ENCODE peak calls at places on chromosomes 7 and 10, in five cellular contexts. R is NCI-H2029 treated with DMSO at 0.1 percent for 48 hours; F is NCI-H1048; S is NCI-H345; D is stimulated activated CD4-positive, alpha-beta T cell treated with anti-CD3 and anti-CD28 coated beads, Interleukin-1b, Interleukin-23, amount 100 ng/mL, for 48 hours. N is an unnamed sample.

GRCh38 chr7:38368191-38368605 is 94.8 kb upstream of the TARP start:
- DNase-seq in R (peak), F (peak), S (peak), D (peak), N (peak)

GRCh38 chr7:129925416-129926002 is 27.3 kb downstream of the UBE2H start:
- DNase-seq in R (no peak), F (no peak), S (no peak), D (no peak), N (no peak)

GRCh38 chr10:61301560-61301959 is 151.6 kb downstream of the TMEM26 start:
- DNase-seq in R (no peak), F (no peak), S (no peak), D (no peak), N (no peak)

GRCh38 chr10:133091316-133091715 is 3.6 kb downstream of the ADGRA1 start:
- DNase-seq in R (no peak), F (no peak), S (no peak), D (no peak), N (no peak)

GRCh38 chr7:117110480-117111315 is 157.4 kb downstream of the ST7 start:
- DNase-seq in R (no peak), F (no peak), S (peak), D (peak), N (peak)

GRCh38 chr10:124523301-124523871 is 61.8 kb downstream of the LHPP start:
- DNase-seq in R (no peak), F (no peak), S (no peak), D (no peak), N (no peak)

GRCh38 chr7:122337011-122337410 is 32.5 kb upstream of the FEZF1 start:
- DNase-seq in R (no peak), F (no peak), S (no peak), D (no peak), N (peak)

GRCh38 chr10:19120381-19120908 is 71.8 kb downstream of the MALRD1 start:
- DNase-seq in R (no peak), F (no peak), S (no peak), D (no peak), N (no peak)

GRCh38 chr7:135743907-135744789 is 4.5 kb downstream of the FAM180A start:
- DNase-seq in R (no peak), F (no peak), S (no peak), D (no peak), N (peak)

GRCh38 chr7:128791121-128791967 is 424 bp upstream of the CCDC136 start:
- DNase-seq in R (no peak), F (peak), S (peak), D (peak), N (peak)

GRCh38 chr7:130994378-130995115 is 260.5 kb upstream of the KLF14 start:
- DNase-seq in R (no peak), F (no peak), S (no peak), D (no peak), N (no peak)

GRCh38 chr7:113285411-113285810 is 167.1 kb upstream of the SMIM30 start:
- DNase-seq in R (no peak), F (no peak), S (no peak), D (no peak), N (no peak)

GRCh38 chr7:90409667-90410066 is 6.4 kb downstream of the CLDN12 start:
- DNase-seq in R (no peak), F (no peak), S (no peak), D (no peak), N (no peak)

GRCh38 chr10:45809829-45810228 is 37.5 kb downstream of the AGAP4 start:
- DNase-seq in R (no peak), F (no peak), S (no peak), D (no peak), N (no peak)

GRCh38 chr10:73774637-73775036 is 7.2 kb upstream of the CHCHD1 start:
- DNase-seq in R (no peak), F (no peak), S (no peak), D (no peak), N (peak)

GRCh38 chr7:100087055-100087750 is 1.6 kb upstream of the COPS6 start:
- DNase-seq in R (no peak), F (no peak), S (no peak), D (no peak), N (no peak)

GRCh38 chr7:98418271-98418635 is 17.4 kb upstream of the BAIAP2L1 start:
- DNase-seq in R (no peak), F (no peak), S (no peak), D (no peak), N (no peak)

GRCh38 chr7:150631866-150632864 is at the start of gene GIMAP6:
- DNase-seq in R (no peak), F (no peak), S (no peak), D (peak), N (no peak)

GRCh38 chr7:37514520-37514919 is 65.9 kb upstream of the ELMO1 start:
- DNase-seq in R (no peak), F (no peak), S (no peak), D (no peak), N (no peak)

GRCh38 chr7:128962837-128963236 is 25.1 kb downstream of the IRF5 start:
- DNase-seq in R (no peak), F (no peak), S (no peak), D (no peak), N (no peak)

GRCh38 chr7:31073486-31074383 is 21.6 kb downstream of the ADCYAP1R1 start:
- DNase-seq in R (no peak), F (no peak), S (no peak), D (no peak), N (no peak)